ENCODE peak calls at places on chromosomes 2 and 18, in six cellular contexts. One of them, this sample, is unnamed.

GRCh38 chr2:37427241-37427640 is 82.8 kb downstream of the QPCT start:
- DNase-seq in A549: no peak
- DNase-seq in right lobe of liver: no peak
- DNase-seq in Peyer's patch: no peak
- DNase-seq in heart left ventricle: no peak
- DNase-seq in breast epithelium: no peak
- DNase-seq in this sample: no peak

GRCh38 chr2:172783091-172783898 is 47.6 kb downstream of the RAPGEF4 start:
- DNase-seq in A549: peak
- DNase-seq in right lobe of liver: no peak
- DNase-seq in Peyer's patch: no peak
- DNase-seq in heart left ventricle: no peak
- DNase-seq in breast epithelium: peak
- DNase-seq in this sample: no peak

GRCh38 chr18:23852236-23853045 is 162.1 kb upstream of the TTC39C start:
- DNase-seq in A549: no peak
- DNase-seq in right lobe of liver: no peak
- DNase-seq in Peyer's patch: no peak
- DNase-seq in heart left ventricle: no peak
- DNase-seq in breast epithelium: no peak
- DNase-seq in this sample: no peak

GRCh38 chr2:21042958-21043743 is 722 bp downstream of the APOB start:
- DNase-seq in A549: peak
- DNase-seq in right lobe of liver: peak
- DNase-seq in Peyer's patch: peak
- DNase-seq in heart left ventricle: peak
- DNase-seq in breast epithelium: no peak
- DNase-seq in this sample: peak

GRCh38 chr2:215749092-215749957 is 264.0 kb downstream of the MREG start:
- DNase-seq in A549: peak
- DNase-seq in right lobe of liver: peak
- DNase-seq in Peyer's patch: peak
- DNase-seq in heart left ventricle: peak
- DNase-seq in breast epithelium: peak
- DNase-seq in this sample: peak

GRCh38 chr2:1821530-1821929 is 77.2 kb upstream of the PXDN start:
- DNase-seq in A549: no peak
- DNase-seq in right lobe of liver: no peak
- DNase-seq in Peyer's patch: no peak
- DNase-seq in heart left ventricle: no peak
- DNase-seq in breast epithelium: no peak
- DNase-seq in this sample: no peak

GRCh38 chr2:20353597-20353996 is 3.0 kb upstream of the PUM2 start:
- DNase-seq in A549: no peak
- DNase-seq in right lobe of liver: no peak
- DNase-seq in Peyer's patch: no peak
- DNase-seq in heart left ventricle: no peak
- DNase-seq in breast epithelium: no peak
- DNase-seq in this sample: no peak

GRCh38 chr18:58196164-58196563 is 152.1 kb downstream of the NEDD4L start:
- DNase-seq in A549: no peak
- DNase-seq in right lobe of liver: no peak
- DNase-seq in Peyer's patch: no peak
- DNase-seq in heart left ventricle: no peak
- DNase-seq in breast epithelium: no peak
- DNase-seq in this sample: no peak

GRCh38 chr18:55317322-55317721 is 270.7 kb downstream of the TCF4 start:
- DNase-seq in A549: no peak
- DNase-seq in right lobe of liver: no peak
- DNase-seq in Peyer's patch: no peak
- DNase-seq in heart left ventricle: no peak
- DNase-seq in breast epithelium: no peak
- DNase-seq in this sample: no peak

GRCh38 chr2:29329899-29330298 is 214.7 kb downstream of the CLIP4 start:
- DNase-seq in A549: no peak
- DNase-seq in right lobe of liver: no peak
- DNase-seq in Peyer's patch: no peak
- DNase-seq in heart left ventricle: no peak
- DNase-seq in breast epithelium: no peak
- DNase-seq in this sample: no peak

GRCh38 chr2:11503354-11503927 is 30.4 kb upstream of the GREB1 start:
- DNase-seq in A549: peak
- DNase-seq in right lobe of liver: no peak
- DNase-seq in Peyer's patch: no peak
- DNase-seq in heart left ventricle: no peak
- DNase-seq in breast epithelium: no peak
- DNase-seq in this sample: no peak

GRCh38 chr2:85769987-85770362 is 16.2 kb downstream of the ATOH8 start:
- DNase-seq in A549: no peak
- DNase-seq in right lobe of liver: no peak
- DNase-seq in Peyer's patch: no peak
- DNase-seq in heart left ventricle: peak
- DNase-seq in breast epithelium: no peak
- DNase-seq in this sample: no peak

GRCh38 chr2:41657231-41657630 is 390.6 kb upstream of the PKDCC start:
- DNase-seq in A549: no peak
- DNase-seq in right lobe of liver: no peak
- DNase-seq in Peyer's patch: no peak
- DNase-seq in heart left ventricle: no peak
- DNase-seq in breast epithelium: no peak
- DNase-seq in this sample: no peak

GRCh38 chr2:69177785-69178636 is 165.0 kb downstream of the ANTXR1 start:
- DNase-seq in A549: peak
- DNase-seq in right lobe of liver: peak
- DNase-seq in Peyer's patch: peak
- DNase-seq in heart left ventricle: peak
- DNase-seq in breast epithelium: peak
- DNase-seq in this sample: peak

GRCh38 chr2:122326448-122326847 is 571.0 kb downstream of the TSN start:
- DNase-seq in A549: no peak
- DNase-seq in right lobe of liver: no peak
- DNase-seq in Peyer's patch: no peak
- DNase-seq in heart left ventricle: no peak
- DNase-seq in breast epithelium: no peak
- DNase-seq in this sample: no peak

GRCh38 chr2:199463000-199463692 is 5.4 kb upstream of the SATB2 start:
- DNase-seq in A549: peak
- DNase-seq in right lobe of liver: peak
- DNase-seq in Peyer's patch: peak
- DNase-seq in heart left ventricle: peak
- DNase-seq in breast epithelium: no peak
- DNase-seq in this sample: peak

GRCh38 chr2:1912771-1913170 is 168.5 kb upstream of the PXDN start:
- DNase-seq in A549: no peak
- DNase-seq in right lobe of liver: no peak
- DNase-seq in Peyer's patch: no peak
- DNase-seq in heart left ventricle: no peak
- DNase-seq in breast epithelium: no peak
- DNase-seq in this sample: no peak

GRCh38 chr2:189163889-189164288 is 15.7 kb downstream of the COL5A2 start:
- DNase-seq in A549: no peak
- DNase-seq in right lobe of liver: no peak
- DNase-seq in Peyer's patch: no peak
- DNase-seq in heart left ventricle: no peak
- DNase-seq in breast epithelium: no peak
- DNase-seq in this sample: no peak

GRCh38 chr18:74633652-74634352 is 36.1 kb downstream of the ZNF407 start:
- DNase-seq in A549: no peak
- DNase-seq in right lobe of liver: no peak
- DNase-seq in Peyer's patch: no peak
- DNase-seq in heart left ventricle: no peak
- DNase-seq in breast epithelium: no peak
- DNase-seq in this sample: no peak

GRCh38 chr2:37324536-37324785 is 172 bp downstream of the PRKD3 start:
- DNase-seq in A549: no peak
- DNase-seq in right lobe of liver: no peak
- DNase-seq in Peyer's patch: peak
- DNase-seq in heart left ventricle: peak
- DNase-seq in breast epithelium: no peak
- DNase-seq in this sample: peak

GRCh38 chr18:51092097-51092496 is 62.1 kb downstream of the SMAD4 start:
- DNase-seq in A549: no peak
- DNase-seq in right lobe of liver: no peak
- DNase-seq in Peyer's patch: no peak
- DNase-seq in heart left ventricle: no peak
- DNase-seq in breast epithelium: no peak
- DNase-seq in this sample: no peak

GRCh38 chr2:8608411-8608954 is 73.4 kb upstream of the ID2 start:
- DNase-seq in A549: no peak
- DNase-seq in right lobe of liver: no peak
- DNase-seq in Peyer's patch: no peak
- DNase-seq in heart left ventricle: no peak
- DNase-seq in breast epithelium: no peak
- DNase-seq in this sample: no peak

GRCh38 chr2:100822587-100823248 is 2.8 kb downstream of the NPAS2 start:
- DNase-seq in A549: no peak
- DNase-seq in right lobe of liver: peak
- DNase-seq in Peyer's patch: no peak
- DNase-seq in heart left ventricle: peak
- DNase-seq in breast epithelium: no peak
- DNase-seq in this sample: no peak
- TF ChIP-seq POLR2A in A549: no peak
- TF ChIP-seq POLR2A in right lobe of liver: no peak
- TF ChIP-seq POLR2A in Peyer's patch: no peak
- TF ChIP-seq POLR2A in heart left ventricle: peak
- TF ChIP-seq POLR2A in breast epithelium: no peak
- TF ChIP-seq POLR2A in this sample: no peak

GRCh38 chr2:231546014-231546413 is 15.8 kb upstream of the NMUR1 start:
- DNase-seq in A549: no peak
- DNase-seq in right lobe of liver: no peak
- DNase-seq in Peyer's patch: no peak
- DNase-seq in heart left ventricle: no peak
- DNase-seq in breast epithelium: no peak
- DNase-seq in this sample: no peak

GRCh38 chr2:231547315-231548110 is 17.3 kb upstream of the NMUR1 start:
- DNase-seq in A549: no peak
- DNase-seq in right lobe of liver: no peak
- DNase-seq in Peyer's patch: no peak
- DNase-seq in heart left ventricle: no peak
- DNase-seq in breast epithelium: no peak
- DNase-seq in this sample: no peak

GRCh38 chr2:231541605-231542509 is 11.6 kb upstream of the NMUR1 start:
- DNase-seq in A549: peak
- DNase-seq in right lobe of liver: no peak
- DNase-seq in Peyer's patch: no peak
- DNase-seq in heart left ventricle: no peak
- DNase-seq in breast epithelium: no peak
- DNase-seq in this sample: no peak

GRCh38 chr2:231548752-231549151 is 18.5 kb upstream of the NMUR1 start:
- DNase-seq in A549: no peak
- DNase-seq in right lobe of liver: no peak
- DNase-seq in Peyer's patch: no peak
- DNase-seq in heart left ventricle: no peak
- DNase-seq in breast epithelium: no peak
- DNase-seq in this sample: no peak

DNA sequence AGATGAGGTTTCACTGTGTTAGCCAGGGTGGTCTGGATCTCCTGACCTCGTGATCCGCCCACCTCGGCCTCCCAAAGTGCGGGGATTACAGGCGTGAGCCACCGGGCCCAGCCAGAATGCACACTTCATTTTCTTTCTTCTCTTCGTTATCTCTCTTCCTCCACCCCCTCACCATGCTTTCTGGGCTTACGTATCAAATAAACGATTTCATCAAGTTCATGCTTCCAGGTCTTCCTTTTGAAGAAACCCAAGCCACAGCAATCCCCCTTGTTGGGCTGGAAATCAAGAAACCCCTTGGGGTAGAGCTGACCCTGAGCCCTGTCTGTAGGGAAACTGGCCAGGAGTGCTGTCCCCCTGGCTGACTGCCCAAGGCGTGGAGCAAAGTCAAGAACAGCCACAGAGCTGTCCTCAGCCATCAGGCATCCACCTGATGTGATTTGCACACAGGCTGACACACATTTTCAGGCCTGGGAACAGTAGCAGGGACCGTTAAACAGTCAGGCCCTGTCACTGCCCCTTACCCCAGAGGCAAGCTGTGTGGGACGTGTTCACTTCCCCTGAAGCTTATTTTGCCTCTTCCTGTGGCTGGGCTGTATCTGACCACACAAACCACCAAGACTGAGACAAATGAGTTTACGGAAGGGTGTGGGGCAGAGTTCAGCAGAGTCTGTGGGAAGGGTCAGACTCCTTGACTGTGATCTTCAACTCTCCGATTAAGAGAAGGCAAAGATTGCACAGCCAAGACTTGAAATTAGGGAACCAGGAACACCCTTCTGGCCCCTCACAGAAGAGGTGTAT is 15.1 kb upstream of the NMUR1 start:
- DNase-seq in A549: no peak
- DNase-seq in right lobe of liver: peak
- DNase-seq in Peyer's patch: peak
- DNase-seq in heart left ventricle: peak
- DNase-seq in breast epithelium: no peak
- DNase-seq in this sample: no peak
- TF ChIP-seq POLR2A in A549: no peak
- TF ChIP-seq POLR2A in right lobe of liver: no peak
- TF ChIP-seq POLR2A in Peyer's patch: no peak
- TF ChIP-seq POLR2A in heart left ventricle: no peak
- TF ChIP-seq POLR2A in breast epithelium: no peak
- TF ChIP-seq POLR2A in this sample: no peak

DNA sequence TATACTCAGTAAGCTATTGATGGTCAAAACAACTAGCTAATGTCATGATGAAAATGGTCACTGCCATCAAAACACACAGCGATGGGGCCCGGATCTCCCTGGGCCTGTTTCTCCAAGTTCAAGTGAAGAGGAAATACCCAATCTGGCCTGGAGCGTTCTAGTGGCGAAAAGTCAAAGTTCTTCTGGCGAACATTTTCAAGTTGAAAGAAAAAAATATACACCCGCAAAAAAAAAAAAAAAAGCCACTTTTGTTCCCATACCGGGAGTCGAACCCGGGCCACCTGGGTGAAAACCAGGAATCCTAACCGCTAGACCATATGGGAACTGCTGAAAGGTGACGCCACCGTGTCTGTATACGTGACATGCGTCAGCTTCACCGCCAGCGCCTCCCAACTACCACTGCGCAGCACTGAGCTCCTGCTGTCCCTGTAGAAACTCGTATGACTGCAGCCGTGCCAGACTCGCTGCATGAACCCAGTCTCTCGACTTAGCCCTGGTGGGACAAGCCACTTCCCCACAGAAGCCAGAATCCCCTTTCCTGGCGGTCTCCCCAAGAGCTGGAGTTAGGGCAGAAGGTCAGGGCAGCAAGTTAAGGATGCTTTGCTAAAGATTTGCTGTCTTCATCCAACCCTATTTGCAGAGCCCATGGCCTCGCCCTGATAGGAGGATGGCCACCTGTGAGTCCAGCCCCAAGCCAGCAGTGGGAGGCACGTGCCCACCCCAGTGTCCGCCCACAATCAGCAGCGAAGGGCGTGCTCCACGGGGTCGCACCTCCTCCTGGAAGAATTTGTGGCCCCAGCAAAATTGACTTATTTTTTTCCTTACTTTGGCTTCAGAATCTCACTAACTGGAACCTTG is 5.6 kb upstream of the IMP4 start:
- DNase-seq in A549: peak
- DNase-seq in right lobe of liver: peak
- DNase-seq in Peyer's patch: peak
- DNase-seq in heart left ventricle: peak
- DNase-seq in breast epithelium: peak
- DNase-seq in this sample: peak
- TF ChIP-seq POLR2A in A549: peak
- TF ChIP-seq POLR2A in right lobe of liver: no peak
- TF ChIP-seq POLR2A in Peyer's patch: peak
- TF ChIP-seq POLR2A in heart left ventricle: no peak
- TF ChIP-seq POLR2A in breast epithelium: no peak
- TF ChIP-seq POLR2A in this sample: no peak

GRCh38 chr2:205032093-205032551 is 486.8 kb downstream of the PARD3B start:
- DNase-seq in A549: no peak
- DNase-seq in right lobe of liver: no peak
- DNase-seq in Peyer's patch: no peak
- DNase-seq in heart left ventricle: no peak
- DNase-seq in breast epithelium: no peak
- DNase-seq in this sample: no peak
- TF ChIP-seq POLR2A in A549: no peak
- TF ChIP-seq POLR2A in right lobe of liver: no peak
- TF ChIP-seq POLR2A in Peyer's patch: no peak
- TF ChIP-seq POLR2A in heart left ventricle: no peak
- TF ChIP-seq POLR2A in breast epithelium: no peak
- TF ChIP-seq POLR2A in this sample: no peak

This sample was measured in sigmoid colon.